ENCODE peak calls at places on chromosome X, in seven cellular contexts. One of them, this sample, is unnamed.

GRCh38 chrX:96982159-96982558 is 98.5 kb downstream of the RPA4 start:
- DNase-seq in endothelial cell: no peak
- DNase-seq in NCI-H82: no peak
- DNase-seq in lower leg skin: no peak
- DNase-seq in activated CD4-positive, alpha-beta memory T cell treated with anti-CD3 and anti-CD28 coated beads for 36 hours: no peak
- DNase-seq in RPMI8226: no peak
- DNase-seq in DND-41: no peak
- DNase-seq in this sample: no peak

GRCh38 chrX:52031371-52031770 is 37.6 kb downstream of the MAGED4B start:
- DNase-seq in endothelial cell: no peak
- DNase-seq in NCI-H82: no peak
- DNase-seq in lower leg skin: no peak
- DNase-seq in activated CD4-positive, alpha-beta memory T cell treated with anti-CD3 and anti-CD28 coated beads for 36 hours: no peak
- DNase-seq in RPMI8226: no peak
- DNase-seq in DND-41: no peak
- DNase-seq in this sample: no peak

GRCh38 chrX:31383991-31384390 is 312.1 kb upstream of the FTHL17 start:
- DNase-seq in endothelial cell: no peak
- DNase-seq in NCI-H82: no peak
- DNase-seq in lower leg skin: no peak
- DNase-seq in activated CD4-positive, alpha-beta memory T cell treated with anti-CD3 and anti-CD28 coated beads for 36 hours: no peak
- DNase-seq in RPMI8226: no peak
- DNase-seq in DND-41: no peak
- DNase-seq in this sample: no peak

GRCh38 chrX:51851507-51852085 is 41.8 kb upstream of the MAGED1 start:
- DNase-seq in endothelial cell: no peak
- DNase-seq in NCI-H82: no peak
- DNase-seq in lower leg skin: no peak
- DNase-seq in activated CD4-positive, alpha-beta memory T cell treated with anti-CD3 and anti-CD28 coated beads for 36 hours: no peak
- DNase-seq in RPMI8226: no peak
- DNase-seq in DND-41: no peak
- DNase-seq in this sample: no peak

GRCh38 chrX:2228466-2228865 is 272.3 kb downstream of the DHRSX start:
- DNase-seq in endothelial cell: no peak
- DNase-seq in NCI-H82: no peak
- DNase-seq in lower leg skin: no peak
- DNase-seq in activated CD4-positive, alpha-beta memory T cell treated with anti-CD3 and anti-CD28 coated beads for 36 hours: no peak
- DNase-seq in RPMI8226: no peak
- DNase-seq in DND-41: peak; percentile 8
- DNase-seq in this sample: no peak

GRCh38 chrX:38804481-38805293 is 3.4 kb downstream of the MID1IP1 start:
- DNase-seq in endothelial cell: peak; percentile 34
- DNase-seq in NCI-H82: peak; percentile 60
- DNase-seq in lower leg skin: peak; percentile 88
- DNase-seq in activated CD4-positive, alpha-beta memory T cell treated with anti-CD3 and anti-CD28 coated beads for 36 hours: peak; percentile 57
- DNase-seq in RPMI8226: peak; percentile 39
- DNase-seq in DND-41: peak; percentile 45
- DNase-seq in this sample: no peak

GRCh38 chrX:115030635-115031034 is 13.2 kb upstream of the IL13RA2 start:
- DNase-seq in endothelial cell: no peak
- DNase-seq in NCI-H82: no peak
- DNase-seq in lower leg skin: no peak
- DNase-seq in activated CD4-positive, alpha-beta memory T cell treated with anti-CD3 and anti-CD28 coated beads for 36 hours: no peak
- DNase-seq in RPMI8226: no peak
- DNase-seq in DND-41: no peak
- DNase-seq in this sample: no peak

GRCh38 chrX:153953342-153953830 is 8.9 kb upstream of the RENBP start:
- DNase-seq in endothelial cell: peak; percentile 77
- DNase-seq in NCI-H82: peak; percentile 79
- DNase-seq in lower leg skin: peak; percentile 94
- DNase-seq in activated CD4-positive, alpha-beta memory T cell treated with anti-CD3 and anti-CD28 coated beads for 36 hours: peak; percentile 84
- DNase-seq in RPMI8226: peak; percentile 61
- DNase-seq in DND-41: peak; percentile 69
- DNase-seq in this sample: peak; percentile 36

GRCh38 chrX:153724252-153725038 is at the start of the genes ABCD1 and BCAP31:
- DNase-seq in endothelial cell: peak; percentile 85
- DNase-seq in NCI-H82: peak; percentile 98
- DNase-seq in lower leg skin: peak; percentile 97
- DNase-seq in activated CD4-positive, alpha-beta memory T cell treated with anti-CD3 and anti-CD28 coated beads for 36 hours: peak; percentile 91
- DNase-seq in RPMI8226: peak; percentile 92
- DNase-seq in DND-41: peak; percentile 90
- DNase-seq in this sample: peak; percentile 82

GRCh38 chrX:49276671-49277519 is 7.3 kb downstream of the PPP1R3F start:
- DNase-seq in endothelial cell: no peak
- DNase-seq in NCI-H82: no peak
- DNase-seq in lower leg skin: peak; percentile 69
- DNase-seq in activated CD4-positive, alpha-beta memory T cell treated with anti-CD3 and anti-CD28 coated beads for 36 hours: peak; percentile 68
- DNase-seq in RPMI8226: no peak
- DNase-seq in DND-41: no peak
- DNase-seq in this sample: no peak

GRCh38 chrX:50812995-50813842 is 775 bp downstream of the SHROOM4 start:
- DNase-seq in endothelial cell: peak; percentile 35
- DNase-seq in NCI-H82: no peak
- DNase-seq in lower leg skin: peak; percentile 84
- DNase-seq in activated CD4-positive, alpha-beta memory T cell treated with anti-CD3 and anti-CD28 coated beads for 36 hours: no peak
- DNase-seq in RPMI8226: no peak
- DNase-seq in DND-41: no peak
- DNase-seq in this sample: no peak

GRCh38 chrX:150547511-150548115 is 20.8 kb upstream of the MTM1 start:
- DNase-seq in endothelial cell: peak; percentile 16
- DNase-seq in NCI-H82: no peak
- DNase-seq in lower leg skin: peak; percentile 93
- DNase-seq in activated CD4-positive, alpha-beta memory T cell treated with anti-CD3 and anti-CD28 coated beads for 36 hours: peak; percentile 46
- DNase-seq in RPMI8226: peak; percentile 35
- DNase-seq in DND-41: no peak
- DNase-seq in this sample: no peak

GRCh38 chrX:7214251-7214650 is 66.3 kb upstream of the PUDP start:
- DNase-seq in endothelial cell: no peak
- DNase-seq in NCI-H82: no peak
- DNase-seq in lower leg skin: no peak
- DNase-seq in activated CD4-positive, alpha-beta memory T cell treated with anti-CD3 and anti-CD28 coated beads for 36 hours: no peak
- DNase-seq in RPMI8226: no peak
- DNase-seq in DND-41: no peak
- DNase-seq in this sample: no peak

GRCh38 chrX:15310117-15310516 is 5.3 kb downstream of the ASB11 start:
- DNase-seq in endothelial cell: no peak
- DNase-seq in NCI-H82: no peak
- DNase-seq in lower leg skin: no peak
- DNase-seq in activated CD4-positive, alpha-beta memory T cell treated with anti-CD3 and anti-CD28 coated beads for 36 hours: no peak
- DNase-seq in RPMI8226: peak; percentile 63
- DNase-seq in DND-41: no peak
- DNase-seq in this sample: no peak

GRCh38 chrX:129823115-129823514 is 20.6 kb downstream of the ZDHHC9 start:
- DNase-seq in endothelial cell: peak; percentile 27
- DNase-seq in NCI-H82: peak; percentile 70
- DNase-seq in lower leg skin: no peak
- DNase-seq in activated CD4-positive, alpha-beta memory T cell treated with anti-CD3 and anti-CD28 coated beads for 36 hours: peak; percentile 46
- DNase-seq in RPMI8226: peak; percentile 67
- DNase-seq in DND-41: peak; percentile 66
- DNase-seq in this sample: peak; percentile 39

GRCh38 chrX:46941341-46941740 is 29.1 kb downstream of the JADE3 start:
- DNase-seq in endothelial cell: no peak
- DNase-seq in NCI-H82: no peak
- DNase-seq in lower leg skin: no peak
- DNase-seq in activated CD4-positive, alpha-beta memory T cell treated with anti-CD3 and anti-CD28 coated beads for 36 hours: no peak
- DNase-seq in RPMI8226: no peak
- DNase-seq in DND-41: no peak
- DNase-seq in this sample: no peak

GRCh38 chrX:27136325-27136724 is 326.8 kb downstream of the PPP4R3C start:
- DNase-seq in endothelial cell: no peak
- DNase-seq in NCI-H82: no peak
- DNase-seq in lower leg skin: no peak
- DNase-seq in activated CD4-positive, alpha-beta memory T cell treated with anti-CD3 and anti-CD28 coated beads for 36 hours: no peak
- DNase-seq in RPMI8226: no peak
- DNase-seq in DND-41: no peak
- DNase-seq in this sample: no peak

GRCh38 chrX:103540145-103540544 is 20.9 kb upstream of the RAB40A start:
- DNase-seq in endothelial cell: no peak
- DNase-seq in NCI-H82: no peak
- DNase-seq in lower leg skin: no peak
- DNase-seq in activated CD4-positive, alpha-beta memory T cell treated with anti-CD3 and anti-CD28 coated beads for 36 hours: no peak
- DNase-seq in RPMI8226: no peak
- DNase-seq in DND-41: no peak
- DNase-seq in this sample: no peak

GRCh38 chrX:43958529-43958928 is 14.7 kb downstream of the NDP start:
- DNase-seq in endothelial cell: peak; percentile 27
- DNase-seq in NCI-H82: peak; percentile 89
- DNase-seq in lower leg skin: no peak
- DNase-seq in activated CD4-positive, alpha-beta memory T cell treated with anti-CD3 and anti-CD28 coated beads for 36 hours: peak; percentile 9
- DNase-seq in RPMI8226: peak; percentile 53
- DNase-seq in DND-41: peak; percentile 24
- DNase-seq in this sample: peak; percentile 63

GRCh38 chrX:152897216-152898144 is at the start of gene ZNF185:
- DNase-seq in endothelial cell: peak; percentile 56
- DNase-seq in NCI-H82: peak; percentile 36
- DNase-seq in lower leg skin: no peak
- DNase-seq in activated CD4-positive, alpha-beta memory T cell treated with anti-CD3 and anti-CD28 coated beads for 36 hours: peak; percentile 16
- DNase-seq in RPMI8226: no peak
- DNase-seq in DND-41: no peak
- DNase-seq in this sample: no peak

GRCh38 chrX:119067023-119067739 is 5.6 kb upstream of the CT47C1 start:
- DNase-seq in endothelial cell: peak; percentile 50
- DNase-seq in NCI-H82: peak; percentile 50
- DNase-seq in lower leg skin: no peak
- DNase-seq in activated CD4-positive, alpha-beta memory T cell treated with anti-CD3 and anti-CD28 coated beads for 36 hours: peak; percentile 66
- DNase-seq in RPMI8226: peak; percentile 45
- DNase-seq in DND-41: peak; percentile 15
- DNase-seq in this sample: peak; percentile 27

GRCh38 chrX:153665726-153666306 is 7.8 kb downstream of the PNCK start:
- DNase-seq in endothelial cell: no peak
- DNase-seq in NCI-H82: no peak
- DNase-seq in lower leg skin: peak; percentile 68
- DNase-seq in activated CD4-positive, alpha-beta memory T cell treated with anti-CD3 and anti-CD28 coated beads for 36 hours: no peak
- DNase-seq in RPMI8226: no peak
- DNase-seq in DND-41: no peak
- DNase-seq in this sample: no peak

GRCh38 chrX:140346711-140347110 is 158.2 kb downstream of the SOX3 start:
- DNase-seq in endothelial cell: no peak
- DNase-seq in NCI-H82: no peak
- DNase-seq in lower leg skin: no peak
- DNase-seq in activated CD4-positive, alpha-beta memory T cell treated with anti-CD3 and anti-CD28 coated beads for 36 hours: no peak
- DNase-seq in RPMI8226: no peak
- DNase-seq in DND-41: no peak
- DNase-seq in this sample: no peak

GRCh38 chrX:85964744-85965143 is 82.6 kb downstream of the CHM start:
- DNase-seq in endothelial cell: no peak
- DNase-seq in NCI-H82: no peak
- DNase-seq in lower leg skin: no peak
- DNase-seq in activated CD4-positive, alpha-beta memory T cell treated with anti-CD3 and anti-CD28 coated beads for 36 hours: no peak
- DNase-seq in RPMI8226: no peak
- DNase-seq in DND-41: no peak
- DNase-seq in this sample: no peak

GRCh38 chrX:124534530-124534929 is 188.2 kb downstream of the SH2D1A start:
- DNase-seq in endothelial cell: no peak
- DNase-seq in NCI-H82: no peak
- DNase-seq in lower leg skin: no peak
- DNase-seq in activated CD4-positive, alpha-beta memory T cell treated with anti-CD3 and anti-CD28 coated beads for 36 hours: no peak
- DNase-seq in RPMI8226: no peak
- DNase-seq in DND-41: no peak
- DNase-seq in this sample: no peak

GRCh38 chrX:12137982-12138365 is 299 bp upstream of the FRMPD4 start:
- DNase-seq in endothelial cell: peak; percentile 3
- DNase-seq in NCI-H82: peak; percentile 66
- DNase-seq in lower leg skin: no peak
- DNase-seq in activated CD4-positive, alpha-beta memory T cell treated with anti-CD3 and anti-CD28 coated beads for 36 hours: no peak
- DNase-seq in RPMI8226: no peak
- DNase-seq in DND-41: no peak
- DNase-seq in this sample: no peak

GRCh38 chrX:153305941-153306464 is 15.6 kb downstream of the PNMA6F start:
- DNase-seq in endothelial cell: no peak
- DNase-seq in NCI-H82: no peak
- DNase-seq in lower leg skin: no peak
- DNase-seq in activated CD4-positive, alpha-beta memory T cell treated with anti-CD3 and anti-CD28 coated beads for 36 hours: no peak
- DNase-seq in RPMI8226: no peak
- DNase-seq in DND-41: no peak
- DNase-seq in this sample: no peak

GRCh38 chrX:112642349-112642748 is 37.4 kb downstream of the LHFPL1 start:
- DNase-seq in endothelial cell: peak; percentile 31
- DNase-seq in NCI-H82: peak; percentile 76
- DNase-seq in lower leg skin: no peak
- DNase-seq in activated CD4-positive, alpha-beta memory T cell treated with anti-CD3 and anti-CD28 coated beads for 36 hours: peak; percentile 36
- DNase-seq in RPMI8226: peak; percentile 51
- DNase-seq in DND-41: peak; percentile 55
- DNase-seq in this sample: peak; percentile 24

GRCh38 chrX:109440475-109440874 is 41.4 kb downstream of the GUCY2F start:
- DNase-seq in endothelial cell: no peak
- DNase-seq in NCI-H82: no peak
- DNase-seq in lower leg skin: no peak
- DNase-seq in activated CD4-positive, alpha-beta memory T cell treated with anti-CD3 and anti-CD28 coated beads for 36 hours: no peak
- DNase-seq in RPMI8226: no peak
- DNase-seq in DND-41: peak; percentile 20
- DNase-seq in this sample: peak; percentile 92

GRCh38 chrX:739611-740010 is 109.0 kb downstream of the SHOX start:
- DNase-seq in endothelial cell: no peak
- DNase-seq in NCI-H82: no peak
- DNase-seq in lower leg skin: no peak
- DNase-seq in activated CD4-positive, alpha-beta memory T cell treated with anti-CD3 and anti-CD28 coated beads for 36 hours: no peak
- DNase-seq in RPMI8226: no peak
- DNase-seq in DND-41: no peak
- DNase-seq in this sample: no peak

GRCh38 chrX:131951166-131951565 is 71.9 kb upstream of the STK26 start:
- DNase-seq in endothelial cell: no peak
- DNase-seq in NCI-H82: no peak
- DNase-seq in lower leg skin: no peak
- DNase-seq in activated CD4-positive, alpha-beta memory T cell treated with anti-CD3 and anti-CD28 coated beads for 36 hours: no peak
- DNase-seq in RPMI8226: no peak
- DNase-seq in DND-41: no peak
- DNase-seq in this sample: no peak

GRCh38 chrX:150536455-150537116 is 31.8 kb upstream of the MTM1 start:
- DNase-seq in endothelial cell: no peak
- DNase-seq in NCI-H82: no peak
- DNase-seq in lower leg skin: no peak
- DNase-seq in activated CD4-positive, alpha-beta memory T cell treated with anti-CD3 and anti-CD28 coated beads for 36 hours: no peak
- DNase-seq in RPMI8226: no peak
- DNase-seq in DND-41: no peak
- DNase-seq in this sample: no peak

GRCh38 chrX:65136424-65136823 is 160.2 kb upstream of the ZC4H2 start:
- DNase-seq in endothelial cell: no peak
- DNase-seq in NCI-H82: no peak
- DNase-seq in lower leg skin: no peak
- DNase-seq in activated CD4-positive, alpha-beta memory T cell treated with anti-CD3 and anti-CD28 coated beads for 36 hours: no peak
- DNase-seq in RPMI8226: no peak
- DNase-seq in DND-41: no peak
- DNase-seq in this sample: no peak

GRCh38 chrX:101237041-101237440 is 17.5 kb downstream of the DRP2 start:
- DNase-seq in endothelial cell: no peak
- DNase-seq in NCI-H82: no peak
- DNase-seq in lower leg skin: no peak
- DNase-seq in activated CD4-positive, alpha-beta memory T cell treated with anti-CD3 and anti-CD28 coated beads for 36 hours: no peak
- DNase-seq in RPMI8226: no peak
- DNase-seq in DND-41: no peak
- DNase-seq in this sample: no peak

GRCh38 chrX:19303216-19303880 is 40.4 kb upstream of the PDHA1 start:
- DNase-seq in endothelial cell: no peak
- DNase-seq in NCI-H82: no peak
- DNase-seq in lower leg skin: no peak
- DNase-seq in activated CD4-positive, alpha-beta memory T cell treated with anti-CD3 and anti-CD28 coated beads for 36 hours: no peak
- DNase-seq in RPMI8226: no peak
- DNase-seq in DND-41: no peak
- DNase-seq in this sample: no peak

GRCh38 chrX:105297041-105297440 is 76.5 kb upstream of the TEX13A start:
- DNase-seq in endothelial cell: no peak
- DNase-seq in NCI-H82: no peak
- DNase-seq in lower leg skin: no peak
- DNase-seq in activated CD4-positive, alpha-beta memory T cell treated with anti-CD3 and anti-CD28 coated beads for 36 hours: no peak
- DNase-seq in RPMI8226: no peak
- DNase-seq in DND-41: no peak
- DNase-seq in this sample: no peak

GRCh38 chrX:108312938-108313337 is 125.3 kb downstream of the COL4A6 start:
- DNase-seq in endothelial cell: no peak
- DNase-seq in NCI-H82: no peak
- DNase-seq in lower leg skin: peak; percentile 69
- DNase-seq in activated CD4-positive, alpha-beta memory T cell treated with anti-CD3 and anti-CD28 coated beads for 36 hours: no peak
- DNase-seq in RPMI8226: no peak
- DNase-seq in DND-41: no peak
- DNase-seq in this sample: no peak